ENCODE peak calls at places on chromosomes 16 and 17, in eight cellular contexts. W is NCI-H146; M is caudate nucleus; Z is T follicular helper cell; J is EL; E is Caco-2; N is SW 1271; X is activated T-cell treated with anti-CD3 and anti-CD28 coated beads, Interleukin-2, amount 50 U/mL, for 48 hours. O is an unnamed sample.
A peak's percentile ranks its signal among the peaks of the same experiment; 100 is the strongest.

GRCh38 chr16:27366687-27367462 is 35.1 kb upstream of the IL21R start:
- DNase-seq in W (no peak), M (no peak), Z (no peak), J (no peak), E (no peak), N (no peak), X (peak; percentile 67), O (no peak)

GRCh38 chr16:66477028-66477515 is 50.0 kb downstream of the BEAN1 start:
- DNase-seq in W (no peak), M (no peak), Z (no peak), J (no peak), E (no peak), N (no peak), X (no peak), O (no peak)

GRCh38 chr16:50585331-50585776 is 37.2 kb downstream of the NKD1 start:
- DNase-seq in W (no peak), M (no peak), Z (no peak), J (no peak), E (peak; percentile 51), N (no peak), X (no peak), O (no peak)

GRCh38 chr17:8226536-8227237 is 16.3 kb upstream of the AURKB start:
- DNase-seq in W (no peak), M (peak; percentile 79), Z (no peak), J (peak; percentile 95), E (peak; percentile 77), N (peak; percentile 93), X (peak; percentile 86), O (peak; percentile 92)

GRCh38 chr17:17906418-17907215 is 65.6 kb downstream of the TOM1L2 start:
- DNase-seq in W (no peak), M (no peak), Z (no peak), J (no peak), E (no peak), N (no peak), X (no peak), O (no peak)

GRCh38 chr17:55062921-55063320 is 94.4 kb downstream of the STXBP4 start:
- DNase-seq in W (no peak), M (no peak), Z (no peak), J (peak; percentile 28), E (no peak), N (no peak), X (no peak), O (no peak)

GRCh38 chr16:23089111-23089510 is 60.1 kb downstream of the USP31 start:
- DNase-seq in W (no peak), M (no peak), Z (no peak), J (no peak), E (no peak), N (no peak), X (no peak), O (no peak)

GRCh38 chr16:90037202-90037765 is 18.0 kb upstream of the DBNDD1 start:
- DNase-seq in W (no peak), M (no peak), Z (no peak), J (no peak), E (no peak), N (no peak), X (no peak), O (no peak)

GRCh38 chr17:62860962-62861873 is 53.1 kb upstream of the MARCHF10 start:
- DNase-seq in W (no peak), M (no peak), Z (no peak), J (no peak), E (peak; percentile 40), N (no peak), X (no peak), O (peak; percentile 54)

GRCh38 chr17:67433248-67433924 is 56.3 kb downstream of the PITPNC1 start:
- DNase-seq in W (no peak), M (no peak), Z (no peak), J (no peak), E (peak; percentile 34), N (no peak), X (no peak), O (no peak)

GRCh38 chr16:24653725-24654124 is 75.7 kb upstream of the TNRC6A start:
- DNase-seq in W (no peak), M (no peak), Z (no peak), J (no peak), E (no peak), N (no peak), X (no peak), O (no peak)

GRCh38 chr17:50883850-50884291 is 17.7 kb upstream of the TOB1 start:
- DNase-seq in W (no peak), M (no peak), Z (no peak), J (no peak), E (peak; percentile 78), N (no peak), X (no peak), O (no peak)

GRCh38 chr17:40901981-40902862 is 17.2 kb upstream of the KRT20 start:
- DNase-seq in W (peak; percentile 63), M (no peak), Z (no peak), J (peak; percentile 38), E (peak; percentile 84), N (no peak), X (no peak), O (peak; percentile 64)

O was measured in NCI-H510A treated with DMSO at 0.1 percent for 48 hours.